ENCODE peak calls at places on chromosomes 6 and 20, in eight cellular contexts. One of them, this sample, is unnamed.

GRCh38 chr6:27591660-27592059 is 118.8 kb upstream of the ZNF184 start:
- DNase-seq in NCI-H345: peak
- DNase-seq in activated CD8-positive, alpha-beta memory T cell treated with anti-CD3 and anti-CD28 coated beads for 4 hours: no peak
- DNase-seq in endothelial cell: peak
- DNase-seq in RPMI7951: peak
- DNase-seq in B cell: no peak
- DNase-seq in upper lobe of right lung: no peak
- DNase-seq in epithelial cell of prostate: no peak
- DNase-seq in this sample: no peak

GRCh38 chr6:157025459-157025858 is 248.3 kb downstream of the ARID1B start:
- DNase-seq in B cell: no peak
- DNase-seq in NCI-H345: no peak
- DNase-seq in upper lobe of right lung: no peak
- DNase-seq in activated CD8-positive, alpha-beta memory T cell treated with anti-CD3 and anti-CD28 coated beads for 4 hours: no peak
- DNase-seq in endothelial cell: no peak
- DNase-seq in epithelial cell of prostate: no peak
- DNase-seq in RPMI7951: no peak
- DNase-seq in this sample: no peak

GRCh38 chr20:62581308-62581707 is 61.0 kb upstream of the SLCO4A1 start:
- DNase-seq in endothelial cell: no peak
- DNase-seq in RPMI7951: no peak
- DNase-seq in epithelial cell of prostate: no peak
- DNase-seq in NCI-H345: no peak
- DNase-seq in upper lobe of right lung: no peak
- DNase-seq in B cell: no peak
- DNase-seq in activated CD8-positive, alpha-beta memory T cell treated with anti-CD3 and anti-CD28 coated beads for 4 hours: no peak
- DNase-seq in this sample: no peak

GRCh38 chr6:116793224-116793623 is 27.7 kb upstream of the FAM162B start:
- DNase-seq in NCI-H345: no peak
- DNase-seq in endothelial cell: no peak
- DNase-seq in B cell: no peak
- DNase-seq in epithelial cell of prostate: no peak
- DNase-seq in activated CD8-positive, alpha-beta memory T cell treated with anti-CD3 and anti-CD28 coated beads for 4 hours: no peak
- DNase-seq in upper lobe of right lung: no peak
- DNase-seq in RPMI7951: no peak
- DNase-seq in this sample: no peak

GRCh38 chr20:15332711-15333160 is 995.3 kb upstream of the FLRT3 start:
- DNase-seq in upper lobe of right lung: no peak
- DNase-seq in epithelial cell of prostate: no peak
- DNase-seq in NCI-H345: no peak
- DNase-seq in RPMI7951: no peak
- DNase-seq in B cell: no peak
- DNase-seq in activated CD8-positive, alpha-beta memory T cell treated with anti-CD3 and anti-CD28 coated beads for 4 hours: no peak
- DNase-seq in endothelial cell: no peak
- DNase-seq in this sample: no peak

GRCh38 chr20:24337074-24337473 is 132.4 kb upstream of the SYNDIG1 start:
- DNase-seq in endothelial cell: peak
- DNase-seq in RPMI7951: peak
- DNase-seq in upper lobe of right lung: no peak
- DNase-seq in B cell: no peak
- DNase-seq in activated CD8-positive, alpha-beta memory T cell treated with anti-CD3 and anti-CD28 coated beads for 4 hours: no peak
- DNase-seq in NCI-H345: no peak
- DNase-seq in epithelial cell of prostate: peak
- DNase-seq in this sample: no peak

GRCh38 chr6:111777357-111777756 is 95.9 kb downstream of the FYN start:
- DNase-seq in B cell: no peak
- DNase-seq in NCI-H345: no peak
- DNase-seq in upper lobe of right lung: no peak
- DNase-seq in endothelial cell: no peak
- DNase-seq in epithelial cell of prostate: no peak
- DNase-seq in RPMI7951: no peak
- DNase-seq in activated CD8-positive, alpha-beta memory T cell treated with anti-CD3 and anti-CD28 coated beads for 4 hours: no peak
- DNase-seq in this sample: no peak

GRCh38 chr6:46221221-46221793 is 50.5 kb upstream of the ENPP5 start:
- DNase-seq in epithelial cell of prostate: no peak
- DNase-seq in endothelial cell: peak
- DNase-seq in B cell: no peak
- DNase-seq in NCI-H345: peak
- DNase-seq in upper lobe of right lung: no peak
- DNase-seq in RPMI7951: peak
- DNase-seq in activated CD8-positive, alpha-beta memory T cell treated with anti-CD3 and anti-CD28 coated beads for 4 hours: no peak
- DNase-seq in this sample: peak

GRCh38 chr6:57162008-57162407 is 10.1 kb upstream of the BAG2 start:
- DNase-seq in endothelial cell: no peak
- DNase-seq in activated CD8-positive, alpha-beta memory T cell treated with anti-CD3 and anti-CD28 coated beads for 4 hours: no peak
- DNase-seq in B cell: no peak
- DNase-seq in epithelial cell of prostate: no peak
- DNase-seq in RPMI7951: no peak
- DNase-seq in upper lobe of right lung: no peak
- DNase-seq in NCI-H345: no peak
- DNase-seq in this sample: no peak

GRCh38 chr6:166770216-166771116 is 143.4 kb upstream of the RPS6KA2 start:
- DNase-seq in epithelial cell of prostate: no peak
- DNase-seq in upper lobe of right lung: no peak
- DNase-seq in NCI-H345: no peak
- DNase-seq in B cell: no peak
- DNase-seq in activated CD8-positive, alpha-beta memory T cell treated with anti-CD3 and anti-CD28 coated beads for 4 hours: no peak
- DNase-seq in endothelial cell: peak
- DNase-seq in RPMI7951: no peak
- DNase-seq in this sample: no peak

GRCh38 chr6:33049323-33049722 is 24.1 kb downstream of the HLA-DPA1 start:
- DNase-seq in epithelial cell of prostate: no peak
- DNase-seq in RPMI7951: peak
- DNase-seq in activated CD8-positive, alpha-beta memory T cell treated with anti-CD3 and anti-CD28 coated beads for 4 hours: no peak
- DNase-seq in NCI-H345: no peak
- DNase-seq in endothelial cell: no peak
- DNase-seq in upper lobe of right lung: no peak
- DNase-seq in B cell: no peak
- DNase-seq in this sample: no peak

GRCh38 chr6:170096191-170096802 is 194.6 kb downstream of the DLL1 start:
- DNase-seq in upper lobe of right lung: peak
- DNase-seq in NCI-H345: no peak
- DNase-seq in RPMI7951: no peak
- DNase-seq in endothelial cell: peak
- DNase-seq in activated CD8-positive, alpha-beta memory T cell treated with anti-CD3 and anti-CD28 coated beads for 4 hours: no peak
- DNase-seq in B cell: no peak
- DNase-seq in epithelial cell of prostate: no peak
- DNase-seq in this sample: no peak

GRCh38 chr20:24382775-24383174 is 86.7 kb upstream of the SYNDIG1 start:
- DNase-seq in endothelial cell: no peak
- DNase-seq in B cell: no peak
- DNase-seq in NCI-H345: peak
- DNase-seq in upper lobe of right lung: no peak
- DNase-seq in activated CD8-positive, alpha-beta memory T cell treated with anti-CD3 and anti-CD28 coated beads for 4 hours: no peak
- DNase-seq in RPMI7951: no peak
- DNase-seq in epithelial cell of prostate: no peak
- DNase-seq in this sample: peak

GRCh38 chr6:125020385-125020784 is 58.1 kb downstream of the RNF217 start:
- DNase-seq in activated CD8-positive, alpha-beta memory T cell treated with anti-CD3 and anti-CD28 coated beads for 4 hours: no peak
- DNase-seq in RPMI7951: peak
- DNase-seq in epithelial cell of prostate: no peak
- DNase-seq in NCI-H345: no peak
- DNase-seq in endothelial cell: no peak
- DNase-seq in upper lobe of right lung: no peak
- DNase-seq in B cell: no peak
- DNase-seq in this sample: no peak

GRCh38 chr20:35122787-35123405 is 24.2 kb downstream of the EDEM2 start:
- DNase-seq in upper lobe of right lung: no peak
- DNase-seq in epithelial cell of prostate: no peak
- DNase-seq in B cell: no peak
- DNase-seq in NCI-H345: no peak
- DNase-seq in endothelial cell: no peak
- DNase-seq in RPMI7951: no peak
- DNase-seq in activated CD8-positive, alpha-beta memory T cell treated with anti-CD3 and anti-CD28 coated beads for 4 hours: no peak
- DNase-seq in this sample: no peak

GRCh38 chr20:44526129-44526528 is 4.3 kb upstream of the SERINC3 start:
- DNase-seq in epithelial cell of prostate: no peak
- DNase-seq in B cell: no peak
- DNase-seq in NCI-H345: no peak
- DNase-seq in upper lobe of right lung: no peak
- DNase-seq in activated CD8-positive, alpha-beta memory T cell treated with anti-CD3 and anti-CD28 coated beads for 4 hours: no peak
- DNase-seq in endothelial cell: no peak
- DNase-seq in RPMI7951: peak
- DNase-seq in this sample: no peak

GRCh38 chr6:134063966-134064445 is 11.6 kb upstream of the SLC2A12 start:
- DNase-seq in activated CD8-positive, alpha-beta memory T cell treated with anti-CD3 and anti-CD28 coated beads for 4 hours: peak
- DNase-seq in B cell: peak
- DNase-seq in RPMI7951: peak
- DNase-seq in epithelial cell of prostate: no peak
- DNase-seq in NCI-H345: peak
- DNase-seq in upper lobe of right lung: no peak
- DNase-seq in endothelial cell: peak
- DNase-seq in this sample: peak

GRCh38 chr6:67640462-67640861 is 994.6 kb upstream of the ADGRB3 start:
- DNase-seq in endothelial cell: no peak
- DNase-seq in NCI-H345: no peak
- DNase-seq in activated CD8-positive, alpha-beta memory T cell treated with anti-CD3 and anti-CD28 coated beads for 4 hours: no peak
- DNase-seq in RPMI7951: no peak
- DNase-seq in epithelial cell of prostate: no peak
- DNase-seq in upper lobe of right lung: no peak
- DNase-seq in B cell: no peak
- DNase-seq in this sample: no peak

GRCh38 chr6:36598739-36599318 is 4.7 kb downstream of the SRSF3 start:
- DNase-seq in activated CD8-positive, alpha-beta memory T cell treated with anti-CD3 and anti-CD28 coated beads for 4 hours: no peak
- DNase-seq in B cell: no peak
- DNase-seq in epithelial cell of prostate: no peak
- DNase-seq in RPMI7951: no peak
- DNase-seq in upper lobe of right lung: peak
- DNase-seq in NCI-H345: no peak
- DNase-seq in endothelial cell: no peak
- DNase-seq in this sample: no peak

GRCh38 chr20:40741507-40742106 is 52.6 kb upstream of the MAFB start:
- DNase-seq in B cell: no peak
- DNase-seq in NCI-H345: peak
- DNase-seq in epithelial cell of prostate: no peak
- DNase-seq in activated CD8-positive, alpha-beta memory T cell treated with anti-CD3 and anti-CD28 coated beads for 4 hours: peak
- DNase-seq in RPMI7951: peak
- DNase-seq in endothelial cell: peak
- DNase-seq in upper lobe of right lung: no peak
- DNase-seq in this sample: no peak

GRCh38 chr20:59027746-59028320 is 4.3 kb downstream of the ATP5F1E start:
- DNase-seq in endothelial cell: no peak
- DNase-seq in epithelial cell of prostate: no peak
- DNase-seq in NCI-H345: no peak
- DNase-seq in upper lobe of right lung: no peak
- DNase-seq in activated CD8-positive, alpha-beta memory T cell treated with anti-CD3 and anti-CD28 coated beads for 4 hours: no peak
- DNase-seq in RPMI7951: peak
- DNase-seq in B cell: no peak
- DNase-seq in this sample: no peak

GRCh38 chr6:154984146-154984545 is 11.0 kb upstream of the TIAM2 start:
- DNase-seq in endothelial cell: no peak
- DNase-seq in activated CD8-positive, alpha-beta memory T cell treated with anti-CD3 and anti-CD28 coated beads for 4 hours: no peak
- DNase-seq in NCI-H345: no peak
- DNase-seq in upper lobe of right lung: no peak
- DNase-seq in B cell: no peak
- DNase-seq in epithelial cell of prostate: no peak
- DNase-seq in RPMI7951: peak
- DNase-seq in this sample: no peak

GRCh38 chr20:10611357-10611756 is 62.4 kb downstream of the JAG1 start:
- DNase-seq in activated CD8-positive, alpha-beta memory T cell treated with anti-CD3 and anti-CD28 coated beads for 4 hours: no peak
- DNase-seq in epithelial cell of prostate: no peak
- DNase-seq in NCI-H345: no peak
- DNase-seq in upper lobe of right lung: no peak
- DNase-seq in B cell: no peak
- DNase-seq in RPMI7951: peak
- DNase-seq in endothelial cell: peak
- DNase-seq in this sample: no peak

GRCh38 chr6:31829633-31830492 is 2.3 kb downstream of the HSPA1B start:
- DNase-seq in upper lobe of right lung: no peak
- DNase-seq in epithelial cell of prostate: no peak
- DNase-seq in RPMI7951: peak
- DNase-seq in NCI-H345: peak
- DNase-seq in endothelial cell: no peak
- DNase-seq in activated CD8-positive, alpha-beta memory T cell treated with anti-CD3 and anti-CD28 coated beads for 4 hours: no peak
- DNase-seq in B cell: no peak
- DNase-seq in this sample: peak

GRCh38 chr6:148758492-148758891 is 11.7 kb downstream of the UST start:
- DNase-seq in NCI-H345: no peak
- DNase-seq in epithelial cell of prostate: no peak
- DNase-seq in upper lobe of right lung: no peak
- DNase-seq in endothelial cell: no peak
- DNase-seq in RPMI7951: no peak
- DNase-seq in B cell: peak
- DNase-seq in activated CD8-positive, alpha-beta memory T cell treated with anti-CD3 and anti-CD28 coated beads for 4 hours: no peak
- DNase-seq in this sample: no peak

GRCh38 chr6:35581633-35582032 is 68.9 kb upstream of the TULP1 start:
- DNase-seq in activated CD8-positive, alpha-beta memory T cell treated with anti-CD3 and anti-CD28 coated beads for 4 hours: no peak
- DNase-seq in upper lobe of right lung: no peak
- DNase-seq in RPMI7951: peak
- DNase-seq in epithelial cell of prostate: no peak
- DNase-seq in B cell: no peak
- DNase-seq in NCI-H345: no peak
- DNase-seq in endothelial cell: no peak
- DNase-seq in this sample: peak

GRCh38 chr20:37313546-37314091 is 24.2 kb downstream of the MANBAL start:
- DNase-seq in endothelial cell: no peak
- DNase-seq in NCI-H345: no peak
- DNase-seq in activated CD8-positive, alpha-beta memory T cell treated with anti-CD3 and anti-CD28 coated beads for 4 hours: no peak
- DNase-seq in upper lobe of right lung: no peak
- DNase-seq in epithelial cell of prostate: no peak
- DNase-seq in B cell: no peak
- DNase-seq in RPMI7951: no peak
- DNase-seq in this sample: no peak

GRCh38 chr20:54345301-54345724 is 130.1 kb upstream of the DOK5 start:
- DNase-seq in epithelial cell of prostate: no peak
- DNase-seq in NCI-H345: no peak
- DNase-seq in B cell: no peak
- DNase-seq in endothelial cell: no peak
- DNase-seq in activated CD8-positive, alpha-beta memory T cell treated with anti-CD3 and anti-CD28 coated beads for 4 hours: no peak
- DNase-seq in upper lobe of right lung: no peak
- DNase-seq in RPMI7951: peak
- DNase-seq in this sample: no peak

GRCh38 chr20:62543470-62544302 is 67.9 kb upstream of the GATA5 start:
- DNase-seq in epithelial cell of prostate: no peak
- DNase-seq in B cell: no peak
- DNase-seq in NCI-H345: no peak
- DNase-seq in upper lobe of right lung: no peak
- DNase-seq in endothelial cell: no peak
- DNase-seq in RPMI7951: no peak
- DNase-seq in activated CD8-positive, alpha-beta memory T cell treated with anti-CD3 and anti-CD28 coated beads for 4 hours: no peak
- DNase-seq in this sample: no peak

GRCh38 chr20:46964299-46965123 is 69.9 kb downstream of the EYA2 start:
- DNase-seq in upper lobe of right lung: no peak
- DNase-seq in B cell: no peak
- DNase-seq in epithelial cell of prostate: no peak
- DNase-seq in activated CD8-positive, alpha-beta memory T cell treated with anti-CD3 and anti-CD28 coated beads for 4 hours: no peak
- DNase-seq in RPMI7951: no peak
- DNase-seq in endothelial cell: no peak
- DNase-seq in NCI-H345: peak
- DNase-seq in this sample: no peak

GRCh38 chr20:43458422-43458924 is 777 bp downstream of the SRSF6 start:
- DNase-seq in RPMI7951: no peak
- DNase-seq in NCI-H345: no peak
- DNase-seq in epithelial cell of prostate: no peak
- DNase-seq in upper lobe of right lung: no peak
- DNase-seq in activated CD8-positive, alpha-beta memory T cell treated with anti-CD3 and anti-CD28 coated beads for 4 hours: no peak
- DNase-seq in B cell: no peak
- DNase-seq in endothelial cell: no peak
- DNase-seq in this sample: no peak

GRCh38 chr6:147911686-147912085 is 403.2 kb downstream of the SAMD5 start:
- DNase-seq in endothelial cell: no peak
- DNase-seq in B cell: no peak
- DNase-seq in NCI-H345: no peak
- DNase-seq in RPMI7951: no peak
- DNase-seq in activated CD8-positive, alpha-beta memory T cell treated with anti-CD3 and anti-CD28 coated beads for 4 hours: no peak
- DNase-seq in upper lobe of right lung: no peak
- DNase-seq in epithelial cell of prostate: no peak
- DNase-seq in this sample: no peak

GRCh38 chr20:47448429-47448828 is 53.3 kb upstream of the NCOA3 start:
- DNase-seq in NCI-H345: no peak
- DNase-seq in epithelial cell of prostate: no peak
- DNase-seq in endothelial cell: no peak
- DNase-seq in RPMI7951: no peak
- DNase-seq in upper lobe of right lung: no peak
- DNase-seq in activated CD8-positive, alpha-beta memory T cell treated with anti-CD3 and anti-CD28 coated beads for 4 hours: no peak
- DNase-seq in B cell: no peak
- DNase-seq in this sample: no peak

GRCh38 chr20:6108330-6108729 is 14.5 kb downstream of the FERMT1 start:
- DNase-seq in upper lobe of right lung: no peak
- DNase-seq in NCI-H345: no peak
- DNase-seq in RPMI7951: no peak
- DNase-seq in epithelial cell of prostate: no peak
- DNase-seq in activated CD8-positive, alpha-beta memory T cell treated with anti-CD3 and anti-CD28 coated beads for 4 hours: no peak
- DNase-seq in B cell: no peak
- DNase-seq in endothelial cell: no peak
- DNase-seq in this sample: no peak

This sample was measured in DMS153.